ENCODE peak calls at places on chromosomes 16 and 17, in seven cellular contexts. J is GM23338, S is kidney epithelial cell, G is tibial artery, T is brain microvascular endothelial cell, W is cardiac muscle cell, U is astrocyte. V is an unnamed sample.

GRCh38 chr17:10022416-10022815 is 117.3 kb upstream of the RCVRN start:
- DNase-seq in J (no peak), G (no peak), T (no peak), W (no peak), S (no peak), U (no peak), V (no peak)

GRCh38 chr17:41483991-41484826 is 3.3 kb upstream of the KRT35 start:
- DNase-seq in W (no peak), U (no peak), J (no peak), S (no peak), G (no peak), T (no peak), V (no peak)

GRCh38 chr16:24670623-24671454 is 58.6 kb upstream of the TNRC6A start:
- DNase-seq in G (peak; percentile 89), U (peak; percentile 90), S (peak; percentile 92), J (peak; percentile 79), T (peak; percentile 93), W (peak; percentile 80), V (peak; percentile 96)

GRCh38 chr16:57118461-57119084 is 26.2 kb downstream of the CPNE2 start:
- DNase-seq in J (no peak), U (no peak), W (no peak), S (no peak), G (no peak), T (no peak), V (no peak)

GRCh38 chr17:5282639-5283217 is 644 bp downstream of the RABEP1 start:
- DNase-seq in S (no peak), U (no peak), W (peak; percentile 19), G (peak; percentile 70), J (peak; percentile 12), T (no peak), V (peak; percentile 6)

GRCh38 chr17:15092762-15093161 is 172.4 kb downstream of the PMP22 start:
- DNase-seq in G (no peak), W (no peak), U (no peak), J (no peak), S (no peak), T (peak; percentile 51), V (peak; percentile 29)

GRCh38 chr16:30509081-30509480 is 17.3 kb downstream of the ZNF768 start:
- DNase-seq in S (no peak), U (no peak), J (no peak), T (no peak), W (no peak), G (no peak), V (no peak)

GRCh38 chr17:10698116-10698818 is 873 bp downstream of the ADPRM start:
- DNase-seq in U (peak; percentile 2), S (no peak), T (peak; percentile 12), G (no peak), W (no peak), J (peak; percentile 11), V (no peak)

GRCh38 chr17:7229504-7229903 is 4.8 kb downstream of the DVL2 start:
- DNase-seq in G (no peak), U (no peak), W (no peak), S (no peak), T (no peak), J (no peak), V (no peak)

GRCh38 chr16:68458551-68458950 is 10.2 kb upstream of the SMPD3 start:
- DNase-seq in U (no peak), J (no peak), G (no peak), W (no peak), T (no peak), S (no peak), V (no peak)

GRCh38 chr16:51854401-51854951 is 692.5 kb downstream of the TOX3 start:
- DNase-seq in G (no peak), S (no peak), W (no peak), J (no peak), T (peak; percentile 27), U (no peak), V (no peak)

DNA sequence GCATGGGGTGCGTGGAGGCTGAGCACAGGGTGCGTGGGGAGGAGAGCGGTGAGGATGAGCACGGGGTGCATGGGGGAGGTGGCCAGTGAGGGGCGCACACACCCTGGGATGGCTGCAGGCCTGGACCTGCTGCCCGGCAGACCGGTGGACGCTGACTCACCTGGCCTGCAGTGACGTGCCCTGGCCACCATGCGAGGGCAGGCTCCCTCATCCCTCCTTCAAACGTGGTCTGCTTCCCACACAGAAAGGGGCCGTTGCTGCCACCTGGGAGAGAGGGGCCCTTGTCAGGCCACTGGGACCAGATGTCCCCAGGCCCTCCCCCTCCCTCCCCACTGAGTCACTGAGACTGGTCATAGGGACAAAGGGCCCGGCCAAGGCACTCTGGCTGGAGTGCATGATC is 20.1 kb upstream of the APRT start:
- DNase-seq in J (no peak), S (no peak), G (no peak), W (no peak), T (no peak), U (no peak), V (peak; percentile 8)
- TF ChIP-seq CTCF in J (peak; percentile 15), S (no peak), G (no peak), W (no peak), T (peak; percentile 33), U (no peak), V (peak; percentile 29)

DNA sequence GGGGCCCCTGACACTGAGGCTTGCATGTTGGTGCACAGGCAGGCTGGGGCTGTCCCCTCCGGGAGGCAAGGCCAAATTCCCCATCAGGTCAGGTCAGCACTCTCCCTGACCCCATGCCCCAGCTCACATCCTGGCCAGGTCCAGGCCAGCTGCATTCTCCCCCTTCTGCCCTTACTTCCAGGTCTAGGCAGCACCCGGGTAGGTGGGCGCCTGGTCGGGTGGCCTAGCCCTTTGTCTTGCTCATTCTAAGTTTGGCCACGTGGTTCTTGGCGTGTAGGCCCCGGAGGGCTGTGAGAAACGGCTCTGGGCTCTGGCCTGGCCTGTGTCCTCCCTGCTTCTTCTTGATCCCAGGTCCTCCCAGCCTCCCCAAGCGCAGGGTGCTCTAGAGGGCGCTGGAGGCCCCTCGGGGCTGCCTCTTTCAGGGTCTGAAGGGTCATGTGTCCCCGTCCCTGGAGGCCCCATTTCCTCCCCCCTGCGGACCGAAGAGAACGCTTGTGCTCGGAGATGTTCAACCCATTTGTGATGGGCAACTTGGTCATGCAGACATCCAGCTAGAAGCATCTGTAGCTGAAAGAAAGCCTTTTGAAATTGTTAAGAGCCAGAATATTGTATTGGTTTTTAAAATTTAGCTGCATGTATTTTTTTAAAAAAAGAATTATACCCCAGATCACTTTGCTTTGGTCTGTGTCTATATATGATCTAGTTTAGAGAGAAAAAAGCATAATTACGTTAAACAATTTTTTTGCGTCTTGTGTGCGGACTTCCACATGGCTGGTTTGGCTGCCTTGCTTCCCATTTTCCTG is 6.7 kb downstream of the BAHCC1 start:
- DNase-seq in S (no peak), J (peak; percentile 68), U (no peak), W (peak; percentile 64), T (no peak), G (peak; percentile 79), V (no peak)
- TF ChIP-seq CTCF in S (peak; percentile 58), J (peak; percentile 64), U (peak; percentile 14), W (peak; percentile 50), T (peak; percentile 65), G (peak; percentile 28), V (peak; percentile 49)

GRCh38 chr17:79702071-79702470 is 28.7 kb upstream of the ENPP7 start:
- DNase-seq in J (peak; percentile 62), G (no peak), U (no peak), S (no peak), W (no peak), T (no peak), V (no peak)
- TF ChIP-seq CTCF in J (peak; percentile 57), G (no peak), U (no peak), S (no peak), W (peak; percentile 15), T (peak; percentile 25), V (peak; percentile 27)

DNA sequence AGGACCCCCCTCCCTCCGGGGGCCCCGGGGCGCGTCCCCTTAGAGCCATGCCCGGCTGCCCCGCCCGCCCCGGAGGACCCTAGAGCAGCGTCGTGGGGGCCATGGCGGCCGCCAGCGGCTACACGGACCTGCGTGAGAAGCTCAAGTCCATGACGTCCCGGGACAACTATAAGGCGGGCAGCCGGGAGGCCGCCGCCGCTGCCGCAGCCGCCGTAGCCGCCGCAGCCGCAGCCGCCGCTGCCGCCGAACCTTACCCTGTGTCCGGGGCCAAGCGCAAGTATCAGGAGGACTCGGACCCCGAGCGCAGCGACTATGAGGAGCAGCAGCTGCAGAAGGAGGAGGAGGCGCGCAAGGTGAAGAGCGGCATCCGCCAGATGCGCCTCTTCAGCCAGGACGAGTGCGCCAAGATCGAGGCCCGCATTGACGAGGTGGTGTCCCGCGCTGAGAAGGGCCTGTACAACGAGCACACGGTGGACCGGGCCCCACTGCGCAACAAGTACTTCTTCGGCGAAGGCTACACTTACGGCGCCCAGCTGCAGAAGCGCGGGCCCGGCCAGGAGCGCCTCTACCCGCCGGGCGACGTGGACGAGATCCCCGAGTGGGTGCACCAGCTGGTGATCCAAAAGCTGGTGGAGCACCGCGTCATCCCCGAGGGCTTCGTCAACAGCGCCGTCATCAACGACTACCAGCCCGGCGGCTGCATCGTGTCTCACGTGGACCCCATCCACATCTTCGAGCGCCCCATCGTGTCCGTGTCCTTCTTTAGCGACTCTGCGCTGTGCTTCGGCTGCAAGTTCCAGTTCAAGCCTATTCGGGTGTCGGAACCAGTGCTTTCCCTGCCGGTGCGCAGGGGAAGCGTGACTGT is 747 bp downstream of the ALKBH5 start:
- DNase-seq in S (no peak), T (no peak), U (peak; percentile 35), W (peak; percentile 62), J (peak; percentile 70), G (peak; percentile 82), V (peak; percentile 33)
- TF ChIP-seq CTCF in S (no peak), T (no peak), U (no peak), W (no peak), J (peak; percentile 20), G (no peak), V (no peak)

GRCh38 chr16:84397090-84397489 is 28.8 kb downstream of the ATP2C2 start:
- DNase-seq in W (no peak), S (no peak), T (no peak), G (no peak), J (peak; percentile 42), U (no peak), V (no peak)
- TF ChIP-seq CTCF in W (peak; percentile 25), S (peak; percentile 44), T (peak; percentile 37), G (no peak), J (peak; percentile 43), U (peak; percentile 10), V (peak; percentile 57)

DNA sequence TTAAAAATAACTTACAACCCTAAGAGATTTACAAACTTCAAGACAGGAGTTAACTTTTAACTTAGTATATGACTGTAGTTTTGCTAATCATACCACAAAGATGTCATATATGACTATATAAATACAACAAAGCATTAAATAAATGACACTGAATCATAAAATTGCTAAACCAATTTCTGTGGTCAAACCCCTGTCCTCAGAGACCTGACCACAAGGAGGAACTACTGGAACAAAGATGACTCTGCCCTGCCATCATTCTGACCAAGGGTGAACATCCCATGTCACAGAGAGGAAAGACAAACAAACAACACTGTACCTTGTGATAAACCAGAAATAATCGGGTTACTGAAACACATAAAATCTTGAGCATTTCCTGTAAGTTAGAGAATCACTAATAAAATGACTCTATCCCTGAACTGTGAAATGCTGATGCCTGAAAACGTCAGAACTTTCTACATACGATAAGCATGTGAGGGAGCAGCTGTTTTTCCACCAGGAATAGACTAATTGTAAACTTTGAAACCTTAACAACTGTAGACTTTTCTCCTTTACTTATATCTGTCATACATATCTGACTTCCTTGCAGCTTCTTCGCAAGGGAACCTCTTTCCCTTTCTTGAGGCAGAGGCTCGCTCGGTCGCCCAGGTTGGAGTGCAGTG is 47.9 kb downstream of the WDR59 start:
- DNase-seq in W (no peak), U (peak; percentile 69), J (no peak), T (peak; percentile 88), G (peak; percentile 49), S (peak; percentile 18), V (peak; percentile 80)
- TF ChIP-seq CTCF in W (no peak), U (no peak), J (peak; percentile 1), T (no peak), G (no peak), S (no peak), V (peak; percentile 27)

GRCh38 chr16:10594312-10594950 is 14.0 kb upstream of the EMP2 start:
- DNase-seq in J (no peak), T (no peak), G (no peak), S (no peak), U (no peak), W (no peak), V (no peak)
- TF ChIP-seq CTCF in J (no peak), T (no peak), G (no peak), S (no peak), U (no peak), W (no peak), V (no peak)